ENCODE peak calls at places on chromosome 22, in five cellular contexts. M, D, L, N and P are unnamed samples.

GRCh38 chr22:32904044-32904443 is 102.5 kb downstream of the TIMP3 start:
- DNase-seq in L (peak; percentile 15), D (no peak), N (no peak), M (peak; percentile 63), P (peak; percentile 39)

GRCh38 chr22:42945736-42946135 is 69.2 kb downstream of the PACSIN2 start:
- DNase-seq in D (no peak), L (no peak), M (peak; percentile 64), N (no peak), P (no peak)

GRCh38 chr22:24833881-24834495 is 28.0 kb downstream of the SGSM1 start:
- DNase-seq in L (no peak), M (no peak), D (no peak), N (no peak), P (no peak)

GRCh38 chr22:38177044-38177443 is 4.6 kb downstream of the PLA2G6 start:
- DNase-seq in N (no peak), L (no peak), M (no peak), D (no peak), P (no peak)

GRCh38 chr22:19884954-19885751 is 30.5 kb upstream of the GNB1L start:
- DNase-seq in L (no peak), M (peak; percentile 61), D (no peak), N (no peak), P (no peak)

GRCh38 chr22:48721394-48721666 is 1106.3 kb downstream of the BRD1 start:
- DNase-seq in N (no peak), L (no peak), D (peak; percentile 67), M (no peak), P (no peak)

GRCh38 chr22:19723990-19724827 is 870 bp downstream of the GP1BB start:
- DNase-seq in L (peak; percentile 59), N (no peak), D (no peak), M (peak; percentile 94), P (no peak)

GRCh38 chr22:30969532-30970355 is 679 bp downstream of the TUG1 start:
- DNase-seq in N (no peak), D (no peak), M (peak; percentile 80), L (peak; percentile 45), P (peak; percentile 46)

GRCh38 chr22:19641254-19641982 is 72.9 kb upstream of the SEPTIN5 start:
- DNase-seq in M (peak; percentile 88), N (no peak), L (no peak), D (no peak), P (no peak)

GRCh38 chr22:35863432-35863831 is 145.8 kb downstream of the APOL5 start:
- DNase-seq in L (no peak), M (no peak), D (no peak), N (no peak), P (no peak)

GRCh38 chr22:17882727-17883126 is 108.5 kb upstream of the BID start:
- DNase-seq in N (no peak), D (no peak), M (peak; percentile 21), L (no peak), P (no peak)

GRCh38 chr22:17836977-17837742 is 62.9 kb upstream of the BID start:
- DNase-seq in M (peak; percentile 72), L (no peak), D (peak; percentile 76), N (no peak), P (no peak)

GRCh38 chr22:39110631-39111561 is 13.9 kb downstream of the APOBEC3H start:
- DNase-seq in L (no peak), N (no peak), M (peak; percentile 21), D (no peak), P (no peak)

GRCh38 chr22:36910461-36910860 is 3.0 kb upstream of the CSF2RB start:
- DNase-seq in N (no peak), M (no peak), D (peak; percentile 41), L (no peak), P (no peak)

GRCh38 chr22:49670610-49671330 is 156.9 kb downstream of the BRD1 start:
- DNase-seq in L (peak; percentile 45), N (no peak), M (peak; percentile 88), D (no peak), P (no peak)

GRCh38 chr22:28424427-28425080 is 255.1 kb downstream of the TTC28 start:
- DNase-seq in M (no peak), L (no peak), D (no peak), N (peak; percentile 16), P (no peak)

GRCh38 chr22:25383278-25383820 is 163.9 kb downstream of the CRYBB2 start:
- DNase-seq in M (peak; percentile 78), N (no peak), L (no peak), D (no peak), P (no peak)

GRCh38 chr22:32693102-32693501 is 108.4 kb upstream of the TIMP3 start:
- DNase-seq in D (no peak), N (no peak), L (no peak), M (no peak), P (no peak)

GRCh38 chr22:37546436-37547248 is 13.6 kb upstream of the CDC42EP1 start:
- DNase-seq in M (peak; percentile 79), L (no peak), D (peak; percentile 26), N (no peak), P (no peak)

GRCh38 chr22:23576681-23577080 is 3.4 kb downstream of the IGLL1 start:
- DNase-seq in M (no peak), L (no peak), D (no peak), N (no peak), P (no peak)

GRCh38 chr22:39293766-39294368 is 25.6 kb downstream of the RPL3 start:
- DNase-seq in N (no peak), D (no peak), L (no peak), M (no peak), P (no peak)

GRCh38 chr22:35578836-35579575 is 38.1 kb downstream of the MB start:
- DNase-seq in D (no peak), N (no peak), L (no peak), M (no peak), P (no peak)

GRCh38 chr22:18023509-18024275 is 669 bp downstream of the MICAL3 start:
- DNase-seq in M (peak; percentile 93), N (peak; percentile 42), D (peak; percentile 84), L (peak; percentile 41), P (peak; percentile 36)

GRCh38 chr22:48566741-48567140 is 1260.9 kb downstream of the BRD1 start:
- DNase-seq in L (no peak), M (no peak), D (no peak), N (no peak), P (no peak)

GRCh38 chr22:24265734-24266133 is 4.9 kb upstream of the SPECC1L start:
- DNase-seq in N (no peak), L (no peak), D (no peak), M (no peak), P (no peak)

GRCh38 chr22:42515896-42516295 is 3.7 kb downstream of the RRP7A start:
- DNase-seq in M (no peak), L (no peak), D (no peak), N (no peak), P (no peak)

GRCh38 chr22:49257551-49257951 is 570.1 kb downstream of the BRD1 start:
- DNase-seq in M (no peak), N (no peak), D (no peak), L (no peak), P (no peak)